ENCODE peak calls at places on chromosomes 5 and 9, in seven cellular contexts. T is Peyer's patch, S is lower lobe of right lung, B is PC-3, R is right atrium auricular region, I is PC-9, C is mesenchymal stem cell. K is an unnamed sample. For H3K4me1, the result is how much of the 10 kb centered on the place peaks cover.

GRCh38 chr5:122726990-122727616 is 47.8 kb upstream of the SNX2 start:
- DNase-seq in T (no peak), S (no peak), B (peak), R (no peak), I (peak), C (peak), K (no peak)

GRCh38 chr9:93825348-93826115 is 129.6 kb downstream of the BARX1 start:
- DNase-seq in T (no peak), S (no peak), B (no peak), R (no peak), I (no peak), C (no peak), K (no peak)

GRCh38 chr5:137487600-137487999 is 11.5 kb downstream of the SPOCK1 start:
- DNase-seq in T (no peak), S (no peak), B (peak), R (peak), I (no peak), C (no peak), K (no peak)

GRCh38 chr9:138022121-138022741 is 144.6 kb downstream of the CACNA1B start:
- DNase-seq in T (peak), S (peak), B (peak), R (peak), I (no peak), C (no peak), K (peak)

GRCh38 chr5:43389679-43390329 is 22.4 kb downstream of the CCL28 start:
- DNase-seq in T (peak), S (no peak), B (peak), R (peak), I (peak), C (peak), K (peak)

GRCh38 chr5:97906135-97906534 is 723.1 kb upstream of the RIOK2 start:
- DNase-seq in T (no peak), S (no peak), B (no peak), R (no peak), I (no peak), C (no peak), K (no peak)

GRCh38 chr9:129889936-129890717 is 54.9 kb downstream of the USP20 start:
- DNase-seq in T (peak), S (peak), B (no peak), R (no peak), I (no peak), C (no peak), K (peak)

GRCh38 chr9:4489919-4490704 is at the start of gene SLC1A1:
- DNase-seq in T (peak), S (peak), B (peak), R (peak), I (peak), C (peak), K (no peak)

GRCh38 chr5:89572696-89573095 is 689.7 kb upstream of the MEF2C start:
- DNase-seq in T (no peak), S (no peak), B (no peak), R (no peak), I (no peak), C (peak), K (no peak)

GRCh38 chr5:5572983-5573797 is 150.7 kb downstream of the ICE1 start:
- DNase-seq in T (no peak), S (no peak), B (no peak), R (no peak), I (no peak), C (no peak), K (no peak)

GRCh38 chr5:6291961-6292360 is 86.4 kb downstream of the MED10 start:
- DNase-seq in T (no peak), S (no peak), B (peak), R (no peak), I (no peak), C (no peak), K (no peak)

GRCh38 chr5:95697781-95698681 is 15.2 kb upstream of the SPATA9 start:
- DNase-seq in T (no peak), S (no peak), B (peak), R (no peak), I (peak), C (peak), K (no peak)

GRCh38 chr9:135419106-135419505 is 60.5 kb upstream of the PPP1R26 start:
- DNase-seq in T (no peak), S (no peak), B (peak), R (no peak), I (no peak), C (no peak), K (no peak)
- H3K27ac ChIP-seq in T (no peak), S (no peak), B (no peak), R (no peak), I (no peak), C (no peak), K (no peak)

GRCh38 chr5:170985486-170985885 is 123.7 kb downstream of the RANBP17 start:
- DNase-seq in T (no peak), S (no peak), B (no peak), R (no peak), I (no peak), C (no peak), K (no peak)
- H3K4me1 ChIP-seq in T (under half), S (under half), B (under half), R (under half), I (under half), C (under half), K (under half)

GRCh38 chr9:86644315-86645034 is 290.3 kb upstream of the TUT7 start:
- DNase-seq in T (no peak), S (no peak), B (no peak), R (no peak), I (no peak), C (no peak), K (no peak)
- H3K4me3 ChIP-seq in T (no peak), S (no peak), B (no peak), R (no peak), I (no peak), C (no peak), K (no peak)

DNA sequence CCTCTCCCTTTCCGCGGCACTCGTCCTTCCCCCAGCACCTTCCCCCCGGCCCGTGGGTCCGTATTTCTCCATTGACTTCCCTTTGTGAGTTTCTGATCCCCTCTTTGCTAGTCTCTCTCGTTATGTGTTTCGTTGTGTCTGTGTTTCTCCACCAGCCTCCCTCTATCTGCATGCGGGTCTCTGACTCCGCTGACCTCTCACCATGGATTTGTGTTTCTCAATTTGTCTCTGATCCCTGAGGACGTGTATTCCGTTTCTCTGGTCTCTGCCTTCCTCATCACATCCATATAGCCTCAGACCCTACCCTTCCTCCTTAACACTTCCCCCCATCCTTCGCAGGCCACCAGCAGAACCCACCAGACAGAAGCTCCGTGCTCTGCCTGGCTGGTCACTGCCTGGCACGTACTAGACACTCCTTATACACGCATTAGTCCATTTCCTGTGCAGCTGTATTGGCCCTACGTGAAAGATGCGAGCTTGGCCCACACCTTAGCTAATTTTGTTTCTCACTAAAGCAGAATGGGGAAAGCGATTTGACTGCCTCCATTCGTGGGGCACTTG is 606 bp downstream of the B4GALT7 start:
- DNase-seq in T (peak), S (no peak), B (peak), R (no peak), I (no peak), C (peak), K (peak)
- H3K27ac ChIP-seq in T (peak), S (peak), B (peak), R (peak), I (peak), C (peak), K (peak)

GRCh38 chr5:135240283-135240633 is 158.8 kb downstream of the MACROH2A1 start:
- DNase-seq in T (no peak), S (no peak), B (no peak), R (peak), I (no peak), C (no peak), K (no peak)

GRCh38 chr5:135242496-135243193 is 156.4 kb downstream of the MACROH2A1 start:
- DNase-seq in T (no peak), S (no peak), B (no peak), R (peak), I (no peak), C (no peak), K (no peak)

GRCh38 chr5:135242021-135242480 is 157.0 kb downstream of the MACROH2A1 start:
- DNase-seq in T (no peak), S (peak), B (peak), R (peak), I (no peak), C (peak), K (no peak)

GRCh38 chr5:135240781-135241360 is 158.2 kb downstream of the MACROH2A1 start:
- DNase-seq in T (no peak), S (no peak), B (no peak), R (peak), I (no peak), C (no peak), K (no peak)

GRCh38 chr5:135241536-135241935 is 157.5 kb downstream of the MACROH2A1 start:
- DNase-seq in T (no peak), S (no peak), B (no peak), R (peak), I (no peak), C (no peak), K (no peak)
- H3K4me1 ChIP-seq in T (under half), S (under half), B (under half), R (under half), I (under half), C (under half), K (under half)

GRCh38 chr9:127876764-127877562 is 512 bp downstream of the AK1 start:
- DNase-seq in T (no peak), S (no peak), B (no peak), R (no peak), I (no peak), C (peak), K (no peak)

GRCh38 chr9:127875306-127875966 is 2.0 kb downstream of the AK1 start:
- DNase-seq in T (no peak), S (no peak), B (no peak), R (no peak), I (no peak), C (peak), K (no peak)

GRCh38 chr9:127877566-127877998 is at the start of gene AK1:
- DNase-seq in T (no peak), S (peak), B (peak), R (peak), I (no peak), C (peak), K (no peak)

GRCh38 chr9:127874301-127875216 is 2.9 kb downstream of the AK1 start:
- DNase-seq in T (no peak), S (no peak), B (peak), R (no peak), I (no peak), C (no peak), K (no peak)

GRCh38 chr9:127876026-127876763 is 1.3 kb downstream of the AK1 start:
- DNase-seq in T (no peak), S (peak), B (no peak), R (no peak), I (no peak), C (no peak), K (no peak)
- H3K4me3 ChIP-seq in T (no peak), S (peak), B (peak), R (peak), I (no peak), C (no peak), K (no peak)

DNA sequence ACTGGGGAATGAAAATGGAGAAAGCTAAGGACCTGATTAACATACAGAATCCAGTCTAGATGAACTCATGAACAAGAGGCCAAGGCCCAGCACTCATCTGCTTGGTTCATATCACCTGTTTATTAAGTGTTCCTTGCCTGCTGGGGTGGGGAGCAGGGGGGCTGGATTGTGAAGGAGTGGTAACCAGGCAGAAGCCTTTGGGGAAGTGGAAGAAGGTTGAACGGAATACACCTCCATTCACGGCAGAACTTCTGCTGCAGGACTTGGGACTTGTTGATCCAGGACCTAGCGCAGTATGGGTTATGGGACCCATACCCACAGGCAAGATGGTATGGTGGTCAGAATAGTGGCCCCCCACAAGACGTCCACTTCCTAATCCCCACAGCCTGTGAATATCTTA is 8.8 kb upstream of the SEPTIN8 start:
- DNase-seq in T (no peak), S (no peak), B (no peak), R (no peak), I (no peak), C (no peak), K (no peak)
- H3K27ac ChIP-seq in T (no peak), S (no peak), B (no peak), R (no peak), I (no peak), C (no peak), K (no peak)